ENCODE peak calls at places on chromosome 10, in seven cellular contexts. One of them, this sample, is unnamed.
A peak's percentile ranks its signal among the peaks of the same experiment; 100 is the strongest.

GRCh38 chr10:3570855-3571266 is 214.1 kb downstream of the KLF6 start:
- DNase-seq in tibial nerve: peak; percentile 40
- DNase-seq in C1 segment of cervical spinal cord: no peak
- DNase-seq in HTR-8/SVneo: no peak
- DNase-seq in EL: no peak
- DNase-seq in NCI-H460: no peak
- DNase-seq in AG09319: no peak
- DNase-seq in this sample: peak; percentile 56

GRCh38 chr10:79411546-79412495 is 33.6 kb downstream of the ZCCHC24 start:
- DNase-seq in tibial nerve: no peak
- DNase-seq in HTR-8/SVneo: no peak
- DNase-seq in AG09319: no peak
- DNase-seq in EL: no peak
- DNase-seq in C1 segment of cervical spinal cord: no peak
- DNase-seq in NCI-H460: no peak
- DNase-seq in this sample: no peak

GRCh38 chr10:55374060-55374459 is 573.0 kb upstream of the PCDH15 start:
- DNase-seq in NCI-H460: no peak
- DNase-seq in tibial nerve: no peak
- DNase-seq in C1 segment of cervical spinal cord: no peak
- DNase-seq in AG09319: no peak
- DNase-seq in HTR-8/SVneo: no peak
- DNase-seq in EL: no peak
- DNase-seq in this sample: no peak

GRCh38 chr10:33655165-33655815 is 320.8 kb upstream of the NRP1 start:
- DNase-seq in tibial nerve: no peak
- DNase-seq in EL: no peak
- DNase-seq in AG09319: no peak
- DNase-seq in HTR-8/SVneo: no peak
- DNase-seq in C1 segment of cervical spinal cord: no peak
- DNase-seq in NCI-H460: no peak
- DNase-seq in this sample: no peak

GRCh38 chr10:68987611-68988010 is 992 bp upstream of the KIFBP start:
- DNase-seq in HTR-8/SVneo: no peak
- DNase-seq in tibial nerve: no peak
- DNase-seq in AG09319: no peak
- DNase-seq in NCI-H460: no peak
- DNase-seq in EL: no peak
- DNase-seq in C1 segment of cervical spinal cord: no peak
- DNase-seq in this sample: no peak

GRCh38 chr10:62095341-62096071 is 173.1 kb downstream of the RTKN2 start:
- DNase-seq in EL: no peak
- DNase-seq in tibial nerve: no peak
- DNase-seq in NCI-H460: peak; percentile 30
- DNase-seq in HTR-8/SVneo: no peak
- DNase-seq in C1 segment of cervical spinal cord: no peak
- DNase-seq in AG09319: peak; percentile 70
- DNase-seq in this sample: no peak

GRCh38 chr10:96441126-96441905 is 72.4 kb downstream of the TLL2 start:
- DNase-seq in EL: no peak
- DNase-seq in HTR-8/SVneo: no peak
- DNase-seq in C1 segment of cervical spinal cord: no peak
- DNase-seq in AG09319: no peak
- DNase-seq in NCI-H460: no peak
- DNase-seq in tibial nerve: no peak
- DNase-seq in this sample: no peak

GRCh38 chr10:113762083-113762482 is 10.6 kb downstream of the PLEKHS1 start:
- DNase-seq in NCI-H460: no peak
- DNase-seq in AG09319: no peak
- DNase-seq in EL: no peak
- DNase-seq in C1 segment of cervical spinal cord: no peak
- DNase-seq in tibial nerve: no peak
- DNase-seq in HTR-8/SVneo: no peak
- DNase-seq in this sample: no peak

GRCh38 chr10:13971586-13972475 is 358.9 kb downstream of the FRMD4A start:
- DNase-seq in tibial nerve: no peak
- DNase-seq in NCI-H460: no peak
- DNase-seq in HTR-8/SVneo: no peak
- DNase-seq in C1 segment of cervical spinal cord: no peak
- DNase-seq in EL: peak; percentile 79
- DNase-seq in AG09319: no peak
- DNase-seq in this sample: no peak

GRCh38 chr10:101272229-101272868 is 43.1 kb upstream of the LBX1 start:
- DNase-seq in AG09319: peak; percentile 16
- DNase-seq in NCI-H460: peak; percentile 75
- DNase-seq in tibial nerve: peak; percentile 21
- DNase-seq in HTR-8/SVneo: peak; percentile 82
- DNase-seq in C1 segment of cervical spinal cord: no peak
- DNase-seq in EL: peak; percentile 73
- DNase-seq in this sample: peak; percentile 44

GRCh38 chr10:89283988-89284475 is 17.8 kb upstream of the IFIT2 start:
- DNase-seq in NCI-H460: peak; percentile 76
- DNase-seq in EL: peak; percentile 91
- DNase-seq in tibial nerve: no peak
- DNase-seq in C1 segment of cervical spinal cord: no peak
- DNase-seq in AG09319: peak; percentile 84
- DNase-seq in HTR-8/SVneo: no peak
- DNase-seq in this sample: peak; percentile 68

GRCh38 chr10:48711830-48712229 is 27.2 kb downstream of the WDFY4 start:
- DNase-seq in C1 segment of cervical spinal cord: no peak
- DNase-seq in HTR-8/SVneo: no peak
- DNase-seq in EL: no peak
- DNase-seq in NCI-H460: no peak
- DNase-seq in AG09319: no peak
- DNase-seq in tibial nerve: no peak
- DNase-seq in this sample: peak; percentile 13

GRCh38 chr10:59720377-59720776 is 10.7 kb upstream of the SLC16A9 start:
- DNase-seq in EL: no peak
- DNase-seq in AG09319: no peak
- DNase-seq in tibial nerve: no peak
- DNase-seq in HTR-8/SVneo: no peak
- DNase-seq in NCI-H460: no peak
- DNase-seq in C1 segment of cervical spinal cord: no peak
- DNase-seq in this sample: no peak

GRCh38 chr10:128005858-128006257 is 99.0 kb downstream of the PTPRE start:
- DNase-seq in C1 segment of cervical spinal cord: no peak
- DNase-seq in HTR-8/SVneo: no peak
- DNase-seq in EL: no peak
- DNase-seq in AG09319: no peak
- DNase-seq in tibial nerve: no peak
- DNase-seq in NCI-H460: no peak
- DNase-seq in this sample: no peak

GRCh38 chr10:98030093-98030821 is at the start of gene CRTAC1:
- DNase-seq in C1 segment of cervical spinal cord: peak; percentile 12
- DNase-seq in NCI-H460: no peak
- DNase-seq in AG09319: no peak
- DNase-seq in EL: no peak
- DNase-seq in tibial nerve: peak; percentile 51
- DNase-seq in HTR-8/SVneo: no peak
- DNase-seq in this sample: peak; percentile 64

GRCh38 chr10:33195608-33196376 is 138.7 kb downstream of the NRP1 start:
- DNase-seq in C1 segment of cervical spinal cord: no peak
- DNase-seq in tibial nerve: no peak
- DNase-seq in HTR-8/SVneo: no peak
- DNase-seq in EL: peak; percentile 18
- DNase-seq in AG09319: no peak
- DNase-seq in NCI-H460: no peak
- DNase-seq in this sample: no peak

GRCh38 chr10:4354382-4354812 is 471.6 kb upstream of the AKR1E2 start:
- DNase-seq in AG09319: no peak
- DNase-seq in HTR-8/SVneo: peak; percentile 14
- DNase-seq in tibial nerve: no peak
- DNase-seq in NCI-H460: no peak
- DNase-seq in C1 segment of cervical spinal cord: no peak
- DNase-seq in EL: peak; percentile 70
- DNase-seq in this sample: no peak

GRCh38 chr10:21329995-21330627 is 195.4 kb downstream of the SKIDA1 start:
- DNase-seq in EL: peak; percentile 84
- DNase-seq in tibial nerve: no peak
- DNase-seq in AG09319: peak; percentile 71
- DNase-seq in C1 segment of cervical spinal cord: no peak
- DNase-seq in NCI-H460: peak; percentile 41
- DNase-seq in HTR-8/SVneo: no peak
- DNase-seq in this sample: no peak

GRCh38 chr10:11875499-11876281 is 52.5 kb downstream of the PROSER2 start:
- DNase-seq in AG09319: peak; percentile 60
- DNase-seq in HTR-8/SVneo: peak; percentile 84
- DNase-seq in NCI-H460: peak; percentile 91
- DNase-seq in tibial nerve: peak; percentile 72
- DNase-seq in C1 segment of cervical spinal cord: no peak
- DNase-seq in EL: peak; percentile 97
- DNase-seq in this sample: peak; percentile 72

GRCh38 chr10:123270221-123270620 is 116.0 kb downstream of the BUB3 start:
- DNase-seq in NCI-H460: no peak
- DNase-seq in HTR-8/SVneo: no peak
- DNase-seq in tibial nerve: no peak
- DNase-seq in EL: peak; percentile 46
- DNase-seq in C1 segment of cervical spinal cord: no peak
- DNase-seq in AG09319: no peak
- DNase-seq in this sample: no peak

GRCh38 chr10:74282151-74282852 is 131.3 kb downstream of the ADK start:
- DNase-seq in EL: peak; percentile 44
- DNase-seq in HTR-8/SVneo: no peak
- DNase-seq in tibial nerve: no peak
- DNase-seq in C1 segment of cervical spinal cord: no peak
- DNase-seq in NCI-H460: no peak
- DNase-seq in AG09319: peak; percentile 68
- DNase-seq in this sample: no peak

GRCh38 chr10:103491729-103492364 is 1.7 kb upstream of the NEURL1 start:
- DNase-seq in EL: peak; percentile 97
- DNase-seq in AG09319: peak; percentile 59
- DNase-seq in tibial nerve: no peak
- DNase-seq in C1 segment of cervical spinal cord: no peak
- DNase-seq in NCI-H460: peak; percentile 16
- DNase-seq in HTR-8/SVneo: peak; percentile 97
- DNase-seq in this sample: no peak

GRCh38 chr10:74432841-74433594 is 282.0 kb downstream of the ADK start:
- DNase-seq in HTR-8/SVneo: peak; percentile 27
- DNase-seq in NCI-H460: peak; percentile 8
- DNase-seq in EL: peak; percentile 59
- DNase-seq in AG09319: peak; percentile 16
- DNase-seq in C1 segment of cervical spinal cord: no peak
- DNase-seq in tibial nerve: no peak
- DNase-seq in this sample: no peak

GRCh38 chr10:33753389-33753788 is 418.9 kb upstream of the NRP1 start:
- DNase-seq in EL: no peak
- DNase-seq in NCI-H460: no peak
- DNase-seq in HTR-8/SVneo: no peak
- DNase-seq in C1 segment of cervical spinal cord: no peak
- DNase-seq in AG09319: no peak
- DNase-seq in tibial nerve: no peak
- DNase-seq in this sample: no peak

GRCh38 chr10:47438857-47439474 is 44.9 kb downstream of the ANXA8 start:
- DNase-seq in NCI-H460: peak; percentile 46
- DNase-seq in C1 segment of cervical spinal cord: no peak
- DNase-seq in tibial nerve: no peak
- DNase-seq in AG09319: peak; percentile 31
- DNase-seq in EL: peak; percentile 61
- DNase-seq in HTR-8/SVneo: peak; percentile 32
- DNase-seq in this sample: no peak

GRCh38 chr10:44880090-44880715 is 30.9 kb upstream of the TMEM72 start:
- DNase-seq in AG09319: no peak
- DNase-seq in NCI-H460: no peak
- DNase-seq in HTR-8/SVneo: no peak
- DNase-seq in tibial nerve: no peak
- DNase-seq in EL: no peak
- DNase-seq in C1 segment of cervical spinal cord: no peak
- DNase-seq in this sample: no peak

GRCh38 chr10:89064764-89065163 is 74.2 kb downstream of the FAS start:
- DNase-seq in NCI-H460: no peak
- DNase-seq in tibial nerve: no peak
- DNase-seq in AG09319: no peak
- DNase-seq in HTR-8/SVneo: no peak
- DNase-seq in C1 segment of cervical spinal cord: no peak
- DNase-seq in EL: no peak
- DNase-seq in this sample: no peak

GRCh38 chr10:18611168-18611567 is 40.2 kb downstream of the NSUN6 start:
- DNase-seq in HTR-8/SVneo: no peak
- DNase-seq in AG09319: no peak
- DNase-seq in tibial nerve: no peak
- DNase-seq in C1 segment of cervical spinal cord: no peak
- DNase-seq in EL: no peak
- DNase-seq in NCI-H460: no peak
- DNase-seq in this sample: no peak

GRCh38 chr10:96814264-96814663 is 17.8 kb upstream of the LCOR start:
- DNase-seq in AG09319: peak; percentile 14
- DNase-seq in NCI-H460: no peak
- DNase-seq in EL: peak; percentile 95
- DNase-seq in tibial nerve: no peak
- DNase-seq in HTR-8/SVneo: no peak
- DNase-seq in C1 segment of cervical spinal cord: no peak
- DNase-seq in this sample: no peak

GRCh38 chr10:86376403-86376802 is 9.8 kb upstream of the GRID1 start:
- DNase-seq in EL: no peak
- DNase-seq in HTR-8/SVneo: no peak
- DNase-seq in NCI-H460: no peak
- DNase-seq in tibial nerve: no peak
- DNase-seq in C1 segment of cervical spinal cord: no peak
- DNase-seq in AG09319: no peak
- DNase-seq in this sample: no peak

GRCh38 chr10:78760463-78761240 is 308.1 kb upstream of the ZMIZ1 start:
- DNase-seq in tibial nerve: no peak
- DNase-seq in NCI-H460: no peak
- DNase-seq in EL: no peak
- DNase-seq in C1 segment of cervical spinal cord: no peak
- DNase-seq in HTR-8/SVneo: no peak
- DNase-seq in AG09319: no peak
- DNase-seq in this sample: no peak

GRCh38 chr10:74822101-74822500 is 4.3 kb upstream of the KAT6B start:
- DNase-seq in HTR-8/SVneo: no peak
- DNase-seq in tibial nerve: no peak
- DNase-seq in EL: no peak
- DNase-seq in AG09319: no peak
- DNase-seq in C1 segment of cervical spinal cord: no peak
- DNase-seq in NCI-H460: no peak
- DNase-seq in this sample: no peak

GRCh38 chr10:21675157-21675796 is 141.2 kb downstream of the MLLT10 start:
- DNase-seq in AG09319: no peak
- DNase-seq in HTR-8/SVneo: peak; percentile 28
- DNase-seq in tibial nerve: no peak
- DNase-seq in NCI-H460: peak; percentile 34
- DNase-seq in C1 segment of cervical spinal cord: no peak
- DNase-seq in EL: peak; percentile 41
- DNase-seq in this sample: no peak

GRCh38 chr10:99930731-99931550 is 78.8 kb downstream of the DNMBP start:
- DNase-seq in EL: no peak
- DNase-seq in C1 segment of cervical spinal cord: no peak
- DNase-seq in NCI-H460: no peak
- DNase-seq in AG09319: no peak
- DNase-seq in HTR-8/SVneo: no peak
- DNase-seq in tibial nerve: no peak
- DNase-seq in this sample: no peak

GRCh38 chr10:131841131-131841661 is 59.6 kb upstream of the PPP2R2D start:
- DNase-seq in EL: no peak
- DNase-seq in AG09319: no peak
- DNase-seq in C1 segment of cervical spinal cord: no peak
- DNase-seq in tibial nerve: no peak
- DNase-seq in NCI-H460: no peak
- DNase-seq in HTR-8/SVneo: no peak
- DNase-seq in this sample: no peak